ENCODE peak calls at places on chromosomes 5 and 9, in ten cellular contexts. One of them, this sample, is unnamed.

GRCh38 chr5:84131372-84131771 is 253.3 kb downstream of the EDIL3 start:
- DNase-seq in chondrocyte: no peak
- DNase-seq in iris pigment epithelial cell: peak
- DNase-seq in kidney epithelial cell: no peak
- DNase-seq in central memory CD4-positive, alpha-beta T cell: no peak
- DNase-seq in activated gamma-delta T cell treated with Interleukin-2 at 50 U/mL for 16 hours: no peak
- DNase-seq in stimulated activated CD4-positive, alpha-beta T cell treated with anti-CD3 and anti-CD28 coated beads, TNF-alpha, amount 100 ng/mL, for 4 hours: no peak
- DNase-seq in AG10803: no peak
- DNase-seq in activated CD4-positive, alpha-beta T cell treated with anti-CD3 and anti-CD28 coated beads for 24 hours: no peak
- DNase-seq in KG1: no peak
- DNase-seq in this sample: no peak

GRCh38 chr9:98551511-98552286 is 157.0 kb downstream of the GABBR2 start:
- DNase-seq in chondrocyte: no peak
- DNase-seq in iris pigment epithelial cell: peak
- DNase-seq in kidney epithelial cell: no peak
- DNase-seq in central memory CD4-positive, alpha-beta T cell: no peak
- DNase-seq in activated gamma-delta T cell treated with Interleukin-2 at 50 U/mL for 16 hours: no peak
- DNase-seq in stimulated activated CD4-positive, alpha-beta T cell treated with anti-CD3 and anti-CD28 coated beads, TNF-alpha, amount 100 ng/mL, for 4 hours: no peak
- DNase-seq in AG10803: peak
- DNase-seq in activated CD4-positive, alpha-beta T cell treated with anti-CD3 and anti-CD28 coated beads for 24 hours: no peak
- DNase-seq in KG1: no peak
- DNase-seq in this sample: peak

GRCh38 chr5:159821541-159821940 is 94.7 kb upstream of the ADRA1B start:
- DNase-seq in chondrocyte: no peak
- DNase-seq in iris pigment epithelial cell: no peak
- DNase-seq in kidney epithelial cell: no peak
- DNase-seq in central memory CD4-positive, alpha-beta T cell: no peak
- DNase-seq in activated gamma-delta T cell treated with Interleukin-2 at 50 U/mL for 16 hours: no peak
- DNase-seq in stimulated activated CD4-positive, alpha-beta T cell treated with anti-CD3 and anti-CD28 coated beads, TNF-alpha, amount 100 ng/mL, for 4 hours: no peak
- DNase-seq in AG10803: no peak
- DNase-seq in activated CD4-positive, alpha-beta T cell treated with anti-CD3 and anti-CD28 coated beads for 24 hours: no peak
- DNase-seq in KG1: no peak
- DNase-seq in this sample: no peak

GRCh38 chr9:133371261-133371711 is 4.6 kb downstream of the SURF4 start:
- DNase-seq in chondrocyte: no peak
- DNase-seq in iris pigment epithelial cell: peak
- DNase-seq in kidney epithelial cell: no peak
- DNase-seq in central memory CD4-positive, alpha-beta T cell: peak
- DNase-seq in activated gamma-delta T cell treated with Interleukin-2 at 50 U/mL for 16 hours: peak
- DNase-seq in stimulated activated CD4-positive, alpha-beta T cell treated with anti-CD3 and anti-CD28 coated beads, TNF-alpha, amount 100 ng/mL, for 4 hours: no peak
- DNase-seq in AG10803: no peak
- DNase-seq in activated CD4-positive, alpha-beta T cell treated with anti-CD3 and anti-CD28 coated beads for 24 hours: peak
- DNase-seq in KG1: no peak
- DNase-seq in this sample: no peak

GRCh38 chr5:160500776-160501175 is 79.1 kb downstream of the PTTG1 start:
- DNase-seq in chondrocyte: no peak
- DNase-seq in iris pigment epithelial cell: no peak
- DNase-seq in kidney epithelial cell: no peak
- DNase-seq in central memory CD4-positive, alpha-beta T cell: no peak
- DNase-seq in activated gamma-delta T cell treated with Interleukin-2 at 50 U/mL for 16 hours: no peak
- DNase-seq in stimulated activated CD4-positive, alpha-beta T cell treated with anti-CD3 and anti-CD28 coated beads, TNF-alpha, amount 100 ng/mL, for 4 hours: no peak
- DNase-seq in AG10803: no peak
- DNase-seq in activated CD4-positive, alpha-beta T cell treated with anti-CD3 and anti-CD28 coated beads for 24 hours: no peak
- DNase-seq in KG1: no peak
- DNase-seq in this sample: no peak

GRCh38 chr9:111427186-111427585 is 57.0 kb downstream of the ECPAS start:
- DNase-seq in chondrocyte: no peak
- DNase-seq in iris pigment epithelial cell: peak
- DNase-seq in kidney epithelial cell: peak
- DNase-seq in central memory CD4-positive, alpha-beta T cell: no peak
- DNase-seq in activated gamma-delta T cell treated with Interleukin-2 at 50 U/mL for 16 hours: no peak
- DNase-seq in stimulated activated CD4-positive, alpha-beta T cell treated with anti-CD3 and anti-CD28 coated beads, TNF-alpha, amount 100 ng/mL, for 4 hours: no peak
- DNase-seq in AG10803: peak
- DNase-seq in activated CD4-positive, alpha-beta T cell treated with anti-CD3 and anti-CD28 coated beads for 24 hours: no peak
- DNase-seq in KG1: no peak
- DNase-seq in this sample: peak

GRCh38 chr5:177994561-177995190 is 1.4 kb downstream of the PROP1 start:
- DNase-seq in chondrocyte: no peak
- DNase-seq in iris pigment epithelial cell: no peak
- DNase-seq in kidney epithelial cell: no peak
- DNase-seq in central memory CD4-positive, alpha-beta T cell: no peak
- DNase-seq in activated gamma-delta T cell treated with Interleukin-2 at 50 U/mL for 16 hours: no peak
- DNase-seq in stimulated activated CD4-positive, alpha-beta T cell treated with anti-CD3 and anti-CD28 coated beads, TNF-alpha, amount 100 ng/mL, for 4 hours: no peak
- DNase-seq in AG10803: no peak
- DNase-seq in activated CD4-positive, alpha-beta T cell treated with anti-CD3 and anti-CD28 coated beads for 24 hours: no peak
- DNase-seq in KG1: no peak
- DNase-seq in this sample: no peak

GRCh38 chr9:15087031-15087417 is 176.8 kb upstream of the FREM1 start:
- DNase-seq in chondrocyte: no peak
- DNase-seq in iris pigment epithelial cell: no peak
- DNase-seq in kidney epithelial cell: no peak
- DNase-seq in central memory CD4-positive, alpha-beta T cell: no peak
- DNase-seq in activated gamma-delta T cell treated with Interleukin-2 at 50 U/mL for 16 hours: no peak
- DNase-seq in stimulated activated CD4-positive, alpha-beta T cell treated with anti-CD3 and anti-CD28 coated beads, TNF-alpha, amount 100 ng/mL, for 4 hours: no peak
- DNase-seq in AG10803: peak
- DNase-seq in activated CD4-positive, alpha-beta T cell treated with anti-CD3 and anti-CD28 coated beads for 24 hours: no peak
- DNase-seq in KG1: no peak
- DNase-seq in this sample: peak

GRCh38 chr5:96141749-96142148 is 180.1 kb upstream of the ELL2 start:
- DNase-seq in chondrocyte: no peak
- DNase-seq in iris pigment epithelial cell: peak
- DNase-seq in kidney epithelial cell: no peak
- DNase-seq in central memory CD4-positive, alpha-beta T cell: no peak
- DNase-seq in activated gamma-delta T cell treated with Interleukin-2 at 50 U/mL for 16 hours: no peak
- DNase-seq in stimulated activated CD4-positive, alpha-beta T cell treated with anti-CD3 and anti-CD28 coated beads, TNF-alpha, amount 100 ng/mL, for 4 hours: no peak
- DNase-seq in AG10803: peak
- DNase-seq in activated CD4-positive, alpha-beta T cell treated with anti-CD3 and anti-CD28 coated beads for 24 hours: no peak
- DNase-seq in KG1: no peak
- DNase-seq in this sample: peak

GRCh38 chr9:112753725-112754124 is 3.2 kb downstream of the SNX30 start:
- DNase-seq in chondrocyte: no peak
- DNase-seq in iris pigment epithelial cell: peak
- DNase-seq in kidney epithelial cell: no peak
- DNase-seq in central memory CD4-positive, alpha-beta T cell: no peak
- DNase-seq in activated gamma-delta T cell treated with Interleukin-2 at 50 U/mL for 16 hours: no peak
- DNase-seq in stimulated activated CD4-positive, alpha-beta T cell treated with anti-CD3 and anti-CD28 coated beads, TNF-alpha, amount 100 ng/mL, for 4 hours: no peak
- DNase-seq in AG10803: peak
- DNase-seq in activated CD4-positive, alpha-beta T cell treated with anti-CD3 and anti-CD28 coated beads for 24 hours: no peak
- DNase-seq in KG1: no peak
- DNase-seq in this sample: peak

GRCh38 chr5:120405923-120406322 is 58.2 kb upstream of the PRR16 start:
- DNase-seq in chondrocyte: no peak
- DNase-seq in iris pigment epithelial cell: peak
- DNase-seq in kidney epithelial cell: peak
- DNase-seq in central memory CD4-positive, alpha-beta T cell: no peak
- DNase-seq in activated gamma-delta T cell treated with Interleukin-2 at 50 U/mL for 16 hours: no peak
- DNase-seq in stimulated activated CD4-positive, alpha-beta T cell treated with anti-CD3 and anti-CD28 coated beads, TNF-alpha, amount 100 ng/mL, for 4 hours: no peak
- DNase-seq in AG10803: peak
- DNase-seq in activated CD4-positive, alpha-beta T cell treated with anti-CD3 and anti-CD28 coated beads for 24 hours: no peak
- DNase-seq in KG1: no peak
- DNase-seq in this sample: peak

GRCh38 chr9:18684608-18685317 is 210.8 kb downstream of the ADAMTSL1 start:
- DNase-seq in chondrocyte: no peak
- DNase-seq in iris pigment epithelial cell: no peak
- DNase-seq in kidney epithelial cell: no peak
- DNase-seq in central memory CD4-positive, alpha-beta T cell: no peak
- DNase-seq in activated gamma-delta T cell treated with Interleukin-2 at 50 U/mL for 16 hours: no peak
- DNase-seq in stimulated activated CD4-positive, alpha-beta T cell treated with anti-CD3 and anti-CD28 coated beads, TNF-alpha, amount 100 ng/mL, for 4 hours: no peak
- DNase-seq in AG10803: no peak
- DNase-seq in activated CD4-positive, alpha-beta T cell treated with anti-CD3 and anti-CD28 coated beads for 24 hours: no peak
- DNase-seq in KG1: no peak
- DNase-seq in this sample: no peak

GRCh38 chr5:74555991-74556390 is 84.5 kb downstream of the ENC1 start:
- DNase-seq in chondrocyte: no peak
- DNase-seq in iris pigment epithelial cell: no peak
- DNase-seq in kidney epithelial cell: no peak
- DNase-seq in central memory CD4-positive, alpha-beta T cell: no peak
- DNase-seq in activated gamma-delta T cell treated with Interleukin-2 at 50 U/mL for 16 hours: no peak
- DNase-seq in stimulated activated CD4-positive, alpha-beta T cell treated with anti-CD3 and anti-CD28 coated beads, TNF-alpha, amount 100 ng/mL, for 4 hours: no peak
- DNase-seq in AG10803: no peak
- DNase-seq in activated CD4-positive, alpha-beta T cell treated with anti-CD3 and anti-CD28 coated beads for 24 hours: no peak
- DNase-seq in KG1: no peak
- DNase-seq in this sample: no peak

GRCh38 chr5:52746539-52746938 is 41.2 kb upstream of the ITGA1 start:
- DNase-seq in chondrocyte: no peak
- DNase-seq in iris pigment epithelial cell: peak
- DNase-seq in kidney epithelial cell: no peak
- DNase-seq in central memory CD4-positive, alpha-beta T cell: no peak
- DNase-seq in activated gamma-delta T cell treated with Interleukin-2 at 50 U/mL for 16 hours: no peak
- DNase-seq in stimulated activated CD4-positive, alpha-beta T cell treated with anti-CD3 and anti-CD28 coated beads, TNF-alpha, amount 100 ng/mL, for 4 hours: no peak
- DNase-seq in AG10803: peak
- DNase-seq in activated CD4-positive, alpha-beta T cell treated with anti-CD3 and anti-CD28 coated beads for 24 hours: no peak
- DNase-seq in KG1: no peak
- DNase-seq in this sample: peak

GRCh38 chr9:121369595-121370265 is at the start of gene STOM:
- DNase-seq in chondrocyte: peak
- DNase-seq in iris pigment epithelial cell: peak
- DNase-seq in kidney epithelial cell: no peak
- DNase-seq in central memory CD4-positive, alpha-beta T cell: peak
- DNase-seq in activated gamma-delta T cell treated with Interleukin-2 at 50 U/mL for 16 hours: peak
- DNase-seq in stimulated activated CD4-positive, alpha-beta T cell treated with anti-CD3 and anti-CD28 coated beads, TNF-alpha, amount 100 ng/mL, for 4 hours: no peak
- DNase-seq in AG10803: peak
- DNase-seq in activated CD4-positive, alpha-beta T cell treated with anti-CD3 and anti-CD28 coated beads for 24 hours: peak
- DNase-seq in KG1: peak
- DNase-seq in this sample: peak

GRCh38 chr5:154191467-154192261 is 1.1 kb downstream of the GALNT10 start:
- DNase-seq in chondrocyte: no peak
- DNase-seq in iris pigment epithelial cell: peak
- DNase-seq in kidney epithelial cell: no peak
- DNase-seq in central memory CD4-positive, alpha-beta T cell: peak
- DNase-seq in activated gamma-delta T cell treated with Interleukin-2 at 50 U/mL for 16 hours: no peak
- DNase-seq in stimulated activated CD4-positive, alpha-beta T cell treated with anti-CD3 and anti-CD28 coated beads, TNF-alpha, amount 100 ng/mL, for 4 hours: no peak
- DNase-seq in AG10803: peak
- DNase-seq in activated CD4-positive, alpha-beta T cell treated with anti-CD3 and anti-CD28 coated beads for 24 hours: no peak
- DNase-seq in KG1: no peak
- DNase-seq in this sample: peak

GRCh38 chr9:93326056-93326455 is 125.4 kb upstream of the FAM120A start:
- DNase-seq in chondrocyte: no peak
- DNase-seq in iris pigment epithelial cell: no peak
- DNase-seq in kidney epithelial cell: no peak
- DNase-seq in central memory CD4-positive, alpha-beta T cell: no peak
- DNase-seq in activated gamma-delta T cell treated with Interleukin-2 at 50 U/mL for 16 hours: no peak
- DNase-seq in stimulated activated CD4-positive, alpha-beta T cell treated with anti-CD3 and anti-CD28 coated beads, TNF-alpha, amount 100 ng/mL, for 4 hours: no peak
- DNase-seq in AG10803: no peak
- DNase-seq in activated CD4-positive, alpha-beta T cell treated with anti-CD3 and anti-CD28 coated beads for 24 hours: no peak
- DNase-seq in KG1: no peak
- DNase-seq in this sample: no peak

GRCh38 chr9:118595719-118596305 is 773.4 kb downstream of the BRINP1 start:
- DNase-seq in chondrocyte: no peak
- DNase-seq in iris pigment epithelial cell: peak
- DNase-seq in kidney epithelial cell: no peak
- DNase-seq in central memory CD4-positive, alpha-beta T cell: no peak
- DNase-seq in activated gamma-delta T cell treated with Interleukin-2 at 50 U/mL for 16 hours: no peak
- DNase-seq in stimulated activated CD4-positive, alpha-beta T cell treated with anti-CD3 and anti-CD28 coated beads, TNF-alpha, amount 100 ng/mL, for 4 hours: no peak
- DNase-seq in AG10803: peak
- DNase-seq in activated CD4-positive, alpha-beta T cell treated with anti-CD3 and anti-CD28 coated beads for 24 hours: no peak
- DNase-seq in KG1: no peak
- DNase-seq in this sample: peak

GRCh38 chr5:94526708-94527107 is 91.7 kb downstream of the KIAA0825 start:
- DNase-seq in chondrocyte: no peak
- DNase-seq in iris pigment epithelial cell: no peak
- DNase-seq in kidney epithelial cell: no peak
- DNase-seq in central memory CD4-positive, alpha-beta T cell: no peak
- DNase-seq in activated gamma-delta T cell treated with Interleukin-2 at 50 U/mL for 16 hours: no peak
- DNase-seq in stimulated activated CD4-positive, alpha-beta T cell treated with anti-CD3 and anti-CD28 coated beads, TNF-alpha, amount 100 ng/mL, for 4 hours: no peak
- DNase-seq in AG10803: no peak
- DNase-seq in activated CD4-positive, alpha-beta T cell treated with anti-CD3 and anti-CD28 coated beads for 24 hours: no peak
- DNase-seq in KG1: no peak
- DNase-seq in this sample: no peak

GRCh38 chr9:119005162-119005561 is 364.1 kb downstream of the BRINP1 start:
- DNase-seq in chondrocyte: no peak
- DNase-seq in iris pigment epithelial cell: peak
- DNase-seq in kidney epithelial cell: peak
- DNase-seq in central memory CD4-positive, alpha-beta T cell: no peak
- DNase-seq in activated gamma-delta T cell treated with Interleukin-2 at 50 U/mL for 16 hours: no peak
- DNase-seq in stimulated activated CD4-positive, alpha-beta T cell treated with anti-CD3 and anti-CD28 coated beads, TNF-alpha, amount 100 ng/mL, for 4 hours: no peak
- DNase-seq in AG10803: peak
- DNase-seq in activated CD4-positive, alpha-beta T cell treated with anti-CD3 and anti-CD28 coated beads for 24 hours: no peak
- DNase-seq in KG1: no peak
- DNase-seq in this sample: peak

GRCh38 chr5:54637654-54638053 is 120.1 kb downstream of the SNX18 start:
- DNase-seq in chondrocyte: no peak
- DNase-seq in iris pigment epithelial cell: no peak
- DNase-seq in kidney epithelial cell: no peak
- DNase-seq in central memory CD4-positive, alpha-beta T cell: no peak
- DNase-seq in activated gamma-delta T cell treated with Interleukin-2 at 50 U/mL for 16 hours: no peak
- DNase-seq in stimulated activated CD4-positive, alpha-beta T cell treated with anti-CD3 and anti-CD28 coated beads, TNF-alpha, amount 100 ng/mL, for 4 hours: no peak
- DNase-seq in AG10803: peak
- DNase-seq in activated CD4-positive, alpha-beta T cell treated with anti-CD3 and anti-CD28 coated beads for 24 hours: no peak
- DNase-seq in KG1: no peak
- DNase-seq in this sample: no peak

GRCh38 chr5:116853992-116854391 is 279.4 kb upstream of the SEMA6A start:
- DNase-seq in chondrocyte: no peak
- DNase-seq in iris pigment epithelial cell: no peak
- DNase-seq in kidney epithelial cell: no peak
- DNase-seq in central memory CD4-positive, alpha-beta T cell: no peak
- DNase-seq in activated gamma-delta T cell treated with Interleukin-2 at 50 U/mL for 16 hours: no peak
- DNase-seq in stimulated activated CD4-positive, alpha-beta T cell treated with anti-CD3 and anti-CD28 coated beads, TNF-alpha, amount 100 ng/mL, for 4 hours: no peak
- DNase-seq in AG10803: no peak
- DNase-seq in activated CD4-positive, alpha-beta T cell treated with anti-CD3 and anti-CD28 coated beads for 24 hours: no peak
- DNase-seq in KG1: no peak
- DNase-seq in this sample: no peak

This sample was measured in EH.